ENCODE peak calls at places on chromosomes 3 and 15, in four cellular contexts. Y, G, A and Q are unnamed samples.

GRCh38 chr15:64629063-64629462 is 146.3 kb downstream of the RBPMS2 start:
- DNase-seq in Y (no peak), G (no peak), A (no peak), Q (no peak)

GRCh38 chr3:14780927-14781507 is 37.7 kb upstream of the FGD5 start:
- DNase-seq in Y (peak; percentile 46), G (peak; percentile 58), A (peak; percentile 69), Q (peak; percentile 67)

GRCh38 chr3:48416091-48416505 is 13.8 kb downstream of the PLXNB1 start:
- DNase-seq in Y (no peak), G (peak; percentile 79), A (no peak), Q (no peak)

GRCh38 chr15:31486506-31486905 is 159.9 kb downstream of the KLF13 start:
- DNase-seq in Y (no peak), G (no peak), A (no peak), Q (no peak)

GRCh38 chr15:62809106-62809967 is 233.2 kb upstream of the TPM1 start:
- DNase-seq in Y (no peak), G (no peak), A (no peak), Q (no peak)

GRCh38 chr3:11601446-11602241 is 42.1 kb downstream of the VGLL4 start:
- DNase-seq in Y (peak; percentile 75), G (peak; percentile 43), A (peak; percentile 60), Q (no peak)

GRCh38 chr3:78506581-78507195 is 1261.1 kb downstream of the ROBO1 start:
- DNase-seq in Y (no peak), G (no peak), A (no peak), Q (no peak)

GRCh38 chr3:100865442-100865841 is 127.8 kb downstream of the ABI3BP start:
- DNase-seq in Y (no peak), G (peak; percentile 41), A (no peak), Q (no peak)

GRCh38 chr3:186342197-186342596 is 19.8 kb downstream of the DGKG start:
- DNase-seq in Y (no peak), G (no peak), A (no peak), Q (no peak)

GRCh38 chr15:37824717-37825382 is 109.6 kb upstream of the TMCO5A start:
- DNase-seq in Y (no peak), G (peak; percentile 89), A (no peak), Q (no peak)

GRCh38 chr3:53195602-53196574 is 34.9 kb downstream of the PRKCD start:
- DNase-seq in Y (no peak), G (peak; percentile 96), A (peak; percentile 59), Q (no peak)

GRCh38 chr15:62606376-62607164 is 436.0 kb upstream of the TPM1 start:
- DNase-seq in Y (no peak), G (peak; percentile 96), A (no peak), Q (no peak)

GRCh38 chr3:141294848-141295247 is 63.2 kb downstream of the PXYLP1 start:
- DNase-seq in Y (no peak), G (no peak), A (no peak), Q (no peak)

GRCh38 chr15:71044006-71044405 is 71.3 kb upstream of the THSD4 start:
- DNase-seq in Y (no peak), G (peak; percentile 48), A (no peak), Q (no peak)

GRCh38 chr15:78069630-78070029 is 7.9 kb downstream of the TBC1D2B start:
- DNase-seq in Y (no peak), G (no peak), A (no peak), Q (no peak)

GRCh38 chr3:52130966-52131637 is 23.1 kb downstream of the POC1A start:
- DNase-seq in Y (no peak), G (peak; percentile 76), A (no peak), Q (no peak)

GRCh38 chr3:107599755-107600122 is 77.0 kb downstream of the BBX start:
- DNase-seq in Y (no peak), G (no peak), A (no peak), Q (no peak)